ENCODE peak calls at places on chromosomes 5 and 9, in five cellular contexts. One of them, this sample, is unnamed.

GRCh38 chr5:40405985-40406384 is 273.7 kb upstream of the PTGER4 start:
- DNase-seq in SK-N-SH: no peak
- DNase-seq in IMR-90: no peak
- DNase-seq in DND-41: no peak
- DNase-seq in OCI-LY7: no peak
- DNase-seq in this sample: no peak

GRCh38 chr5:96924016-96924443 is 11.8 kb upstream of the LNPEP start:
- DNase-seq in DND-41: no peak
- DNase-seq in OCI-LY7: peak
- DNase-seq in IMR-90: no peak
- DNase-seq in SK-N-SH: peak
- DNase-seq in this sample: peak

GRCh38 chr9:118418887-118419620 is 714.9 kb downstream of the TLR4 start:
- DNase-seq in OCI-LY7: no peak
- DNase-seq in IMR-90: no peak
- DNase-seq in SK-N-SH: no peak
- DNase-seq in DND-41: no peak
- DNase-seq in this sample: no peak

GRCh38 chr9:132670359-132670815 is at the start of gene GTF3C4:
- DNase-seq in DND-41: peak
- DNase-seq in IMR-90: peak
- DNase-seq in SK-N-SH: peak
- DNase-seq in OCI-LY7: peak
- DNase-seq in this sample: peak

GRCh38 chr9:12640021-12640587 is 53.1 kb upstream of the TYRP1 start:
- DNase-seq in IMR-90: peak
- DNase-seq in OCI-LY7: peak
- DNase-seq in DND-41: no peak
- DNase-seq in SK-N-SH: peak
- DNase-seq in this sample: no peak

GRCh38 chr9:77464591-77465125 is 183.5 kb downstream of the GNA14 start:
- DNase-seq in SK-N-SH: no peak
- DNase-seq in IMR-90: peak
- DNase-seq in DND-41: no peak
- DNase-seq in OCI-LY7: no peak
- DNase-seq in this sample: no peak

GRCh38 chr5:36685631-36686147 is 79.3 kb downstream of the SLC1A3 start:
- DNase-seq in DND-41: no peak
- DNase-seq in SK-N-SH: no peak
- DNase-seq in OCI-LY7: no peak
- DNase-seq in IMR-90: no peak
- DNase-seq in this sample: no peak

GRCh38 chr5:55855509-55855908 is 4.4 kb downstream of the IL31RA start:
- DNase-seq in DND-41: peak
- DNase-seq in SK-N-SH: no peak
- DNase-seq in IMR-90: peak
- DNase-seq in OCI-LY7: no peak
- DNase-seq in this sample: peak

GRCh38 chr5:68459500-68460139 is 244.1 kb downstream of the PIK3R1 start:
- DNase-seq in DND-41: no peak
- DNase-seq in SK-N-SH: no peak
- DNase-seq in IMR-90: no peak
- DNase-seq in OCI-LY7: no peak
- DNase-seq in this sample: no peak

GRCh38 chr5:138647261-138647788 is 72.1 kb upstream of the HSPA9 start:
- DNase-seq in SK-N-SH: no peak
- DNase-seq in OCI-LY7: no peak
- DNase-seq in IMR-90: peak
- DNase-seq in DND-41: no peak
- DNase-seq in this sample: no peak

GRCh38 chr9:13022756-13023155 is 247.9 kb downstream of the LURAP1L start:
- DNase-seq in SK-N-SH: no peak
- DNase-seq in DND-41: no peak
- DNase-seq in IMR-90: no peak
- DNase-seq in OCI-LY7: no peak
- DNase-seq in this sample: no peak

GRCh38 chr9:93958875-93959682 is 3.9 kb upstream of the BARX1 start:
- DNase-seq in OCI-LY7: no peak
- DNase-seq in DND-41: no peak
- DNase-seq in SK-N-SH: peak
- DNase-seq in IMR-90: peak
- DNase-seq in this sample: peak

GRCh38 chr5:61306531-61307195 is 25.4 kb upstream of the ZSWIM6 start:
- DNase-seq in IMR-90: peak
- DNase-seq in SK-N-SH: no peak
- DNase-seq in DND-41: no peak
- DNase-seq in OCI-LY7: no peak
- DNase-seq in this sample: peak

GRCh38 chr5:173243808-173244305 is 8.9 kb upstream of the NKX2-5 start:
- DNase-seq in SK-N-SH: no peak
- DNase-seq in IMR-90: no peak
- DNase-seq in OCI-LY7: no peak
- DNase-seq in DND-41: no peak
- DNase-seq in this sample: peak

GRCh38 chr9:33007755-33008154 is 6.3 kb upstream of the APTX start:
- DNase-seq in OCI-LY7: no peak
- DNase-seq in SK-N-SH: no peak
- DNase-seq in IMR-90: no peak
- DNase-seq in DND-41: no peak
- DNase-seq in this sample: no peak

GRCh38 chr9:107807183-107807582 is 317.6 kb upstream of the KLF4 start:
- DNase-seq in IMR-90: peak
- DNase-seq in DND-41: no peak
- DNase-seq in SK-N-SH: no peak
- DNase-seq in OCI-LY7: no peak
- DNase-seq in this sample: no peak

GRCh38 chr5:39176740-39177628 is 42.4 kb downstream of the FYB1 start:
- DNase-seq in IMR-90: no peak
- DNase-seq in OCI-LY7: no peak
- DNase-seq in SK-N-SH: no peak
- DNase-seq in DND-41: peak
- DNase-seq in this sample: no peak

GRCh38 chr5:145687943-145688342 is 147.2 kb downstream of the PRELID2 start:
- DNase-seq in IMR-90: no peak
- DNase-seq in DND-41: no peak
- DNase-seq in SK-N-SH: no peak
- DNase-seq in OCI-LY7: no peak
- DNase-seq in this sample: no peak

GRCh38 chr5:78295035-78295961 is 800 bp upstream of the AP3B1 start:
- DNase-seq in SK-N-SH: peak
- DNase-seq in OCI-LY7: peak
- DNase-seq in DND-41: peak
- DNase-seq in IMR-90: no peak
- DNase-seq in this sample: peak

GRCh38 chr5:85533324-85533723 is 1084.4 kb upstream of the COX7C start:
- DNase-seq in IMR-90: no peak
- DNase-seq in DND-41: no peak
- DNase-seq in SK-N-SH: no peak
- DNase-seq in OCI-LY7: no peak
- DNase-seq in this sample: no peak

GRCh38 chr9:9631302-9631701 is 981.5 kb downstream of the PTPRD start:
- DNase-seq in SK-N-SH: no peak
- DNase-seq in DND-41: no peak
- DNase-seq in OCI-LY7: no peak
- DNase-seq in IMR-90: no peak
- DNase-seq in this sample: no peak

GRCh38 chr5:132273631-132274030 is 16.1 kb downstream of the PDLIM4 start:
- DNase-seq in DND-41: no peak
- DNase-seq in SK-N-SH: no peak
- DNase-seq in IMR-90: no peak
- DNase-seq in OCI-LY7: no peak
- DNase-seq in this sample: peak

DNA sequence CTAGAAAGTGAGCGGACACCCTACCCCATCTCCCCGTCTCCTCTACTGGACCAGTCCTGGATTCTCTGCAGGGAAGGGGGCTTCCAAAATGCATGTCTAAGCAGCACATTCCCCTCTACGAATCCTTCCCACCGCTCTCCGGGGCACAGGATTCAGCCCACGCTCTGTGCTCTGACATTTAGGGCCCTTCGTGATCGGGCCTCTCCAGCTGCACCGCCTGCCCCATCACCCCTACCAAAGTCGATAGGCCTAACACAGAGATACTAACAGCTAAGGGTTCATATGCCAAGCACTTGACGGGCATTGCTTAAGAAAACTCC is 1.2 kb downstream of the ARL10 start:
- DNase-seq in DND-41: no peak
- DNase-seq in SK-N-SH: no peak
- DNase-seq in IMR-90: no peak
- DNase-seq in OCI-LY7: no peak
- DNase-seq in this sample: peak
- H2AFZ ChIP-seq in DND-41: no peak
- H2AFZ ChIP-seq in SK-N-SH: no peak
- H2AFZ ChIP-seq in IMR-90: peak
- H2AFZ ChIP-seq in OCI-LY7: no peak
- H2AFZ ChIP-seq in this sample: peak

GRCh38 chr5:143400541-143401252 is 2.8 kb downstream of the NR3C1 start:
- DNase-seq in DND-41: peak
- DNase-seq in IMR-90: peak
- DNase-seq in OCI-LY7: peak
- DNase-seq in SK-N-SH: no peak
- DNase-seq in this sample: peak
- H3K4me3 ChIP-seq in DND-41: peak
- H3K4me3 ChIP-seq in IMR-90: peak
- H3K4me3 ChIP-seq in OCI-LY7: peak
- H3K4me3 ChIP-seq in SK-N-SH: no peak
- H3K4me3 ChIP-seq in this sample: peak

DNA sequence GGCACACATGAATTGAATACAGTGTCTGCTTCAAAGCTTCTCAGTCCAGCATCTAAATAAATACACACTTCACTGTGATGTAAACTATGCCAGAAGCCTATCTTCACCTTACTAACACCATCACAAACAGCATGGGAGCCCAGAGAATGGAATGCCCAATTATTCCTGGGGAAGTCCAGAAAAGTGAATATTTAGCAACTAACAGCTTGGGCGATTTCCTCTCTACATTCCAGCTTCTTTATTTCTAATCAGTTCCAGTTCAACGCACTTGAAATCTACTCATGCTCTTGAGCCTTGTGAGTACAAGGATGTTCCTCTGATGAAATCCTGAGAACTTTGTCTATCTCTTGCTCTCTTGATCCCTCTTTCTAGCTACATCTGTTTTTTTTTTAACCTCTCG is 100.3 kb upstream of the C9orf72 start:
- DNase-seq in SK-N-SH: no peak
- DNase-seq in IMR-90: no peak
- DNase-seq in DND-41: no peak
- DNase-seq in OCI-LY7: no peak
- DNase-seq in this sample: no peak
- H2AFZ ChIP-seq in SK-N-SH: no peak
- H2AFZ ChIP-seq in IMR-90: no peak
- H2AFZ ChIP-seq in DND-41: no peak
- H2AFZ ChIP-seq in OCI-LY7: no peak
- H2AFZ ChIP-seq in this sample: no peak

DNA sequence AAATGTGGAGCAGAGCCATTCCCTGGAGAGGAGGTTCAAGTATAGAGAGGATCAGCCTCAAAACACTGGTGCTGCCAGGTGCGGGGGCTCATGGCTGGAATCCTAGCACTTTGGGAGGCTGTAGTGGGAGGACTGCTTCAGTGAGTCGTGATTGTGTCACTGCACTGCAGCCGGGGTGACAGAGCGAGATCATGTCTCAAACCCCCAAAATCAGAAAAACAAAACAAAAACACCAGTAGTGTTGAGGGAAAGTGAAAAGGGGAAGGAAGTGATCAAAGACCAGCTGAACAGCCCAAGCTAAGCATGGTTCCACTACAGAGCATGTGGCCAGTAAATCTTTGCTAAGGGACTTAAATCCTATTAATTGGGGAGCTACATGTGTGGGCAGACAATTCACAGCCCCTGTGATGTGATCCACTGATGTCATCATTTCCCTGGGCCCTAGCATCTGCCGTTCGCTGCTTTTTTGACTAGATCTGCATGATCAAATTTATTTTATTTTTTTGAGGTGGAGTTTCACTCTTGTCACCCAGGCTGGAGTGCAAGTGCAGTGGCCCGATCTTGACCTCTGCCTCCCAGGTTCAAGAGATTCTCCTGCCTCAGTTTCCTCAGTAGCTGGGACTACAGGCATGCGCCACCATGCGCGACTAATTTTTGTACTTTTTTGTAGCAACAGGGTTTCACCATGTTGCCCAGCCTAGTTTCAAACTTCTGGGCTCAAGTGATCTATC is 2.7 kb upstream of the PCBD2 start:
- DNase-seq in DND-41: no peak
- DNase-seq in OCI-LY7: peak
- DNase-seq in SK-N-SH: no peak
- DNase-seq in IMR-90: peak
- DNase-seq in this sample: no peak
- H3K4me3 ChIP-seq in DND-41: no peak
- H3K4me3 ChIP-seq in OCI-LY7: peak
- H3K4me3 ChIP-seq in SK-N-SH: no peak
- H3K4me3 ChIP-seq in IMR-90: no peak
- H3K4me3 ChIP-seq in this sample: no peak

DNA sequence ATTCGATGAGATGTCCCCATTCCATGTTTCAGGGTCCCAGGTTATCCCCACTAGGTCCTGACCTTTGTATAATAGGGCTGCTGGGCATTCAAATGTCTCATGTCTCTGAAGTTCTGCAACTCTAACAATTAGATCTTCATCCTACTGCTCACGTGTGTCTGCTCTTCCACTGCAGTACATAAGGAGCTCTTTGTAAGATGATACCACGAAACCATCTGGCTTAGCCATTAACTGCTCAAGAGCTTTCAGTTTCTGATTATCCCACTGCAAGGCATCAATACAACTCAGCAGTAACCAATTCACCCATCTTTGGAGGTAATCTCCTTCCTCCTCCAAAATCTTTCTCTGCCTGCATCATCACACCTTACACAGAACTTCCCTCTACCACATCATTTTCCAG is 49.9 kb upstream of the PPP2CA start:
- DNase-seq in IMR-90: peak
- DNase-seq in DND-41: no peak
- DNase-seq in OCI-LY7: no peak
- DNase-seq in SK-N-SH: no peak
- DNase-seq in this sample: no peak
- H2AFZ ChIP-seq in IMR-90: peak
- H2AFZ ChIP-seq in DND-41: no peak
- H2AFZ ChIP-seq in OCI-LY7: no peak
- H2AFZ ChIP-seq in SK-N-SH: no peak
- H2AFZ ChIP-seq in this sample: no peak

GRCh38 chr9:130660326-130660682 is 4.1 kb upstream of the PRDM12 start:
- DNase-seq in DND-41: no peak
- DNase-seq in IMR-90: no peak
- DNase-seq in OCI-LY7: no peak
- DNase-seq in SK-N-SH: no peak
- DNase-seq in this sample: no peak

GRCh38 chr9:130661461-130662098 is 2.8 kb upstream of the PRDM12 start:
- DNase-seq in IMR-90: no peak
- DNase-seq in DND-41: no peak
- DNase-seq in SK-N-SH: peak
- DNase-seq in OCI-LY7: no peak
- DNase-seq in this sample: peak

GRCh38 chr9:130660683-130661460 is 3.5 kb upstream of the PRDM12 start:
- DNase-seq in OCI-LY7: no peak
- DNase-seq in DND-41: no peak
- DNase-seq in SK-N-SH: peak
- DNase-seq in IMR-90: no peak
- DNase-seq in this sample: peak

GRCh38 chr9:130658893-130659698 is 5.3 kb upstream of the PRDM12 start:
- DNase-seq in IMR-90: no peak
- DNase-seq in DND-41: no peak
- DNase-seq in SK-N-SH: no peak
- DNase-seq in OCI-LY7: no peak
- DNase-seq in this sample: peak

GRCh38 chr9:130659699-130660248 is 4.6 kb upstream of the PRDM12 start:
- DNase-seq in IMR-90: no peak
- DNase-seq in SK-N-SH: peak
- DNase-seq in DND-41: no peak
- DNase-seq in OCI-LY7: no peak
- DNase-seq in this sample: peak
- H3K4me3 ChIP-seq in IMR-90: no peak
- H3K4me3 ChIP-seq in SK-N-SH: no peak
- H3K4me3 ChIP-seq in DND-41: no peak
- H3K4me3 ChIP-seq in OCI-LY7: no peak
- H3K4me3 ChIP-seq in this sample: no peak

This sample was measured in osteoblast.